ENCODE peak calls at places on chromosomes 13 and 19, in ten cellular contexts. One of them, this sample, is unnamed.

GRCh38 chr13:113398963-113399754 is 35.2 kb upstream of the GRTP1 start:
- DNase-seq in iris pigment epithelial cell: peak; percentile 45
- DNase-seq in uterus: no peak
- DNase-seq in NCI-H1092: no peak
- DNase-seq in NCI-H2171 treated with DMSO at 0.1 percent for 48 hours: no peak
- DNase-seq in KBM-7: no peak
- DNase-seq in smooth muscle cell of the brain vasculature: peak; percentile 54
- DNase-seq in NCI-H1105: no peak
- DNase-seq in T-helper 1 cell: no peak
- DNase-seq in astrocyte of the hippocampus: peak; percentile 93
- DNase-seq in this sample: no peak

GRCh38 chr13:38045278-38046048 is 175.9 kb upstream of the TRPC4 start:
- DNase-seq in iris pigment epithelial cell: peak; percentile 59
- DNase-seq in uterus: no peak
- DNase-seq in NCI-H1092: no peak
- DNase-seq in NCI-H2171 treated with DMSO at 0.1 percent for 48 hours: no peak
- DNase-seq in KBM-7: peak; percentile 40
- DNase-seq in smooth muscle cell of the brain vasculature: peak; percentile 24
- DNase-seq in NCI-H1105: no peak
- DNase-seq in T-helper 1 cell: no peak
- DNase-seq in astrocyte of the hippocampus: peak; percentile 40
- DNase-seq in this sample: no peak

GRCh38 chr19:35774274-35775045 is 904 bp upstream of the ARHGAP33 start:
- DNase-seq in iris pigment epithelial cell: no peak
- DNase-seq in uterus: no peak
- DNase-seq in NCI-H1092: no peak
- DNase-seq in NCI-H2171 treated with DMSO at 0.1 percent for 48 hours: no peak
- DNase-seq in KBM-7: no peak
- DNase-seq in smooth muscle cell of the brain vasculature: no peak
- DNase-seq in NCI-H1105: no peak
- DNase-seq in T-helper 1 cell: no peak
- DNase-seq in astrocyte of the hippocampus: no peak
- DNase-seq in this sample: no peak

GRCh38 chr19:1407662-1408299 is 395 bp downstream of the DAZAP1 start:
- DNase-seq in iris pigment epithelial cell: no peak
- DNase-seq in uterus: peak; percentile 53
- DNase-seq in NCI-H1092: no peak
- DNase-seq in NCI-H2171 treated with DMSO at 0.1 percent for 48 hours: peak; percentile 52
- DNase-seq in KBM-7: no peak
- DNase-seq in smooth muscle cell of the brain vasculature: no peak
- DNase-seq in NCI-H1105: no peak
- DNase-seq in T-helper 1 cell: peak; percentile 33
- DNase-seq in astrocyte of the hippocampus: no peak
- DNase-seq in this sample: no peak

GRCh38 chr19:51615991-51616390 is 14.2 kb downstream of the SIGLEC5 start:
- DNase-seq in iris pigment epithelial cell: no peak
- DNase-seq in uterus: no peak
- DNase-seq in NCI-H1092: no peak
- DNase-seq in NCI-H2171 treated with DMSO at 0.1 percent for 48 hours: no peak
- DNase-seq in KBM-7: no peak
- DNase-seq in smooth muscle cell of the brain vasculature: no peak
- DNase-seq in NCI-H1105: no peak
- DNase-seq in T-helper 1 cell: no peak
- DNase-seq in astrocyte of the hippocampus: no peak
- DNase-seq in this sample: no peak

GRCh38 chr13:103839460-103839859 is 773.2 kb upstream of the SLC10A2 start:
- DNase-seq in iris pigment epithelial cell: no peak
- DNase-seq in uterus: no peak
- DNase-seq in NCI-H1092: no peak
- DNase-seq in NCI-H2171 treated with DMSO at 0.1 percent for 48 hours: peak; percentile 98
- DNase-seq in KBM-7: no peak
- DNase-seq in smooth muscle cell of the brain vasculature: no peak
- DNase-seq in NCI-H1105: peak; percentile 6
- DNase-seq in T-helper 1 cell: no peak
- DNase-seq in astrocyte of the hippocampus: no peak
- DNase-seq in this sample: no peak

GRCh38 chr19:405138-405965 is 3.6 kb downstream of the C2CD4C start:
- DNase-seq in iris pigment epithelial cell: no peak
- DNase-seq in uterus: no peak
- DNase-seq in NCI-H1092: no peak
- DNase-seq in NCI-H2171 treated with DMSO at 0.1 percent for 48 hours: no peak
- DNase-seq in KBM-7: no peak
- DNase-seq in smooth muscle cell of the brain vasculature: no peak
- DNase-seq in NCI-H1105: no peak
- DNase-seq in T-helper 1 cell: no peak
- DNase-seq in astrocyte of the hippocampus: no peak
- DNase-seq in this sample: no peak

GRCh38 chr19:17332677-17333581 is 1.7 kb downstream of the ANO8 start:
- DNase-seq in iris pigment epithelial cell: peak; percentile 58
- DNase-seq in uterus: no peak
- DNase-seq in NCI-H1092: no peak
- DNase-seq in NCI-H2171 treated with DMSO at 0.1 percent for 48 hours: peak; percentile 6
- DNase-seq in KBM-7: peak; percentile 92
- DNase-seq in smooth muscle cell of the brain vasculature: no peak
- DNase-seq in NCI-H1105: no peak
- DNase-seq in T-helper 1 cell: no peak
- DNase-seq in astrocyte of the hippocampus: peak; percentile 43
- DNase-seq in this sample: no peak

GRCh38 chr19:10420444-10421239 is at the start of gene PDE4A:
- DNase-seq in iris pigment epithelial cell: peak; percentile 70
- DNase-seq in uterus: no peak
- DNase-seq in NCI-H1092: no peak
- DNase-seq in NCI-H2171 treated with DMSO at 0.1 percent for 48 hours: peak; percentile 63
- DNase-seq in KBM-7: peak; percentile 73
- DNase-seq in smooth muscle cell of the brain vasculature: no peak
- DNase-seq in NCI-H1105: no peak
- DNase-seq in T-helper 1 cell: no peak
- DNase-seq in astrocyte of the hippocampus: peak; percentile 65
- DNase-seq in this sample: no peak

GRCh38 chr13:89755729-89756492 is 1591.6 kb upstream of the MIR17HG start:
- DNase-seq in iris pigment epithelial cell: no peak
- DNase-seq in uterus: no peak
- DNase-seq in NCI-H1092: no peak
- DNase-seq in NCI-H2171 treated with DMSO at 0.1 percent for 48 hours: no peak
- DNase-seq in KBM-7: peak; percentile 6
- DNase-seq in smooth muscle cell of the brain vasculature: no peak
- DNase-seq in NCI-H1105: no peak
- DNase-seq in T-helper 1 cell: no peak
- DNase-seq in astrocyte of the hippocampus: no peak
- DNase-seq in this sample: no peak

GRCh38 chr19:17952041-17952976 is 14.6 kb upstream of the KCNN1 start:
- DNase-seq in iris pigment epithelial cell: no peak
- DNase-seq in uterus: no peak
- DNase-seq in NCI-H1092: peak; percentile 16
- DNase-seq in NCI-H2171 treated with DMSO at 0.1 percent for 48 hours: peak; percentile 37
- DNase-seq in KBM-7: no peak
- DNase-seq in smooth muscle cell of the brain vasculature: no peak
- DNase-seq in NCI-H1105: no peak
- DNase-seq in T-helper 1 cell: no peak
- DNase-seq in astrocyte of the hippocampus: no peak
- DNase-seq in this sample: no peak

GRCh38 chr19:4373601-4374441 is 26.5 kb downstream of the SH3GL1 start:
- DNase-seq in iris pigment epithelial cell: no peak
- DNase-seq in uterus: peak; percentile 62
- DNase-seq in NCI-H1092: no peak
- DNase-seq in NCI-H2171 treated with DMSO at 0.1 percent for 48 hours: no peak
- DNase-seq in KBM-7: peak; percentile 48
- DNase-seq in smooth muscle cell of the brain vasculature: no peak
- DNase-seq in NCI-H1105: no peak
- DNase-seq in T-helper 1 cell: no peak
- DNase-seq in astrocyte of the hippocampus: peak; percentile 53
- DNase-seq in this sample: no peak

GRCh38 chr19:919157-920050 is 2.3 kb downstream of the KISS1R start:
- DNase-seq in iris pigment epithelial cell: no peak
- DNase-seq in uterus: no peak
- DNase-seq in NCI-H1092: no peak
- DNase-seq in NCI-H2171 treated with DMSO at 0.1 percent for 48 hours: peak; percentile 84
- DNase-seq in KBM-7: no peak
- DNase-seq in smooth muscle cell of the brain vasculature: no peak
- DNase-seq in NCI-H1105: peak; percentile 77
- DNase-seq in T-helper 1 cell: no peak
- DNase-seq in astrocyte of the hippocampus: no peak
- DNase-seq in this sample: no peak

GRCh38 chr19:51098366-51099069 is 9.7 kb downstream of the CTU1 start:
- DNase-seq in iris pigment epithelial cell: peak; percentile 45
- DNase-seq in uterus: no peak
- DNase-seq in NCI-H1092: no peak
- DNase-seq in NCI-H2171 treated with DMSO at 0.1 percent for 48 hours: no peak
- DNase-seq in KBM-7: no peak
- DNase-seq in smooth muscle cell of the brain vasculature: no peak
- DNase-seq in NCI-H1105: no peak
- DNase-seq in T-helper 1 cell: no peak
- DNase-seq in astrocyte of the hippocampus: peak; percentile 57
- DNase-seq in this sample: no peak

GRCh38 chr13:71864094-71864980 is 2.7 kb downstream of the DACH1 start:
- DNase-seq in iris pigment epithelial cell: peak; percentile 15
- DNase-seq in uterus: peak; percentile 54
- DNase-seq in NCI-H1092: peak; percentile 79
- DNase-seq in NCI-H2171 treated with DMSO at 0.1 percent for 48 hours: peak; percentile 87
- DNase-seq in KBM-7: peak; percentile 27
- DNase-seq in smooth muscle cell of the brain vasculature: no peak
- DNase-seq in NCI-H1105: no peak
- DNase-seq in T-helper 1 cell: no peak
- DNase-seq in astrocyte of the hippocampus: peak; percentile 74
- DNase-seq in this sample: no peak

GRCh38 chr19:41175825-41176734 is 16.9 kb upstream of the CYP2S1 start:
- DNase-seq in iris pigment epithelial cell: peak; percentile 83
- DNase-seq in uterus: no peak
- DNase-seq in NCI-H1092: no peak
- DNase-seq in NCI-H2171 treated with DMSO at 0.1 percent for 48 hours: no peak
- DNase-seq in KBM-7: peak; percentile 87
- DNase-seq in smooth muscle cell of the brain vasculature: peak; percentile 15
- DNase-seq in NCI-H1105: no peak
- DNase-seq in T-helper 1 cell: no peak
- DNase-seq in astrocyte of the hippocampus: peak; percentile 92
- DNase-seq in this sample: no peak

GRCh38 chr13:92097337-92097903 is 699.0 kb downstream of the GPC5 start:
- DNase-seq in iris pigment epithelial cell: peak; percentile 34
- DNase-seq in uterus: no peak
- DNase-seq in NCI-H1092: no peak
- DNase-seq in NCI-H2171 treated with DMSO at 0.1 percent for 48 hours: no peak
- DNase-seq in KBM-7: peak; percentile 3
- DNase-seq in smooth muscle cell of the brain vasculature: no peak
- DNase-seq in NCI-H1105: no peak
- DNase-seq in T-helper 1 cell: no peak
- DNase-seq in astrocyte of the hippocampus: no peak
- DNase-seq in this sample: no peak

GRCh38 chr19:55251296-55252081 is 7.3 kb downstream of the PPP6R1 start:
- DNase-seq in iris pigment epithelial cell: peak; percentile 20
- DNase-seq in uterus: no peak
- DNase-seq in NCI-H1092: no peak
- DNase-seq in NCI-H2171 treated with DMSO at 0.1 percent for 48 hours: no peak
- DNase-seq in KBM-7: peak; percentile 89
- DNase-seq in smooth muscle cell of the brain vasculature: no peak
- DNase-seq in NCI-H1105: no peak
- DNase-seq in T-helper 1 cell: peak; percentile 27
- DNase-seq in astrocyte of the hippocampus: peak; percentile 63
- DNase-seq in this sample: no peak